ENCODE peak calls at places on chromosomes 7 and 10, in four cellular contexts. R, S, H and T are unnamed samples.

GRCh38 chr10:129605986-129606518 is 139.0 kb downstream of the MGMT start:
- DNase-seq in R (no peak), S (no peak), H (peak; percentile 72), T (no peak)

GRCh38 chr10:6737080-6737641 is 157.1 kb upstream of the PRKCQ start:
- DNase-seq in R (no peak), S (no peak), H (no peak), T (peak; percentile 24)

GRCh38 chr7:29488977-29489376 is 74.7 kb upstream of the PRR15 start:
- DNase-seq in R (no peak), S (peak; percentile 81), H (no peak), T (no peak)

GRCh38 chr10:113128450-113129105 is 178.5 kb downstream of the TCF7L2 start:
- DNase-seq in R (no peak), S (no peak), H (no peak), T (no peak)

GRCh38 chr7:32347244-32347828 is 142.8 kb downstream of the LSM5 start:
- DNase-seq in R (peak; percentile 46), S (peak; percentile 5), H (no peak), T (peak; percentile 42)

GRCh38 chr7:6015917-6016652 is 7.0 kb downstream of the AIMP2 start:
- DNase-seq in R (no peak), S (no peak), H (no peak), T (no peak)

GRCh38 chr10:89846786-89847185 is 145.4 kb downstream of the KIF20B start:
- DNase-seq in R (no peak), S (no peak), H (no peak), T (no peak)

GRCh38 chr10:95480102-95480900 is 80.9 kb downstream of the SORBS1 start:
- DNase-seq in R (no peak), S (no peak), H (no peak), T (no peak)

GRCh38 chr7:11524476-11525398 is 307.3 kb downstream of the THSD7A start:
- DNase-seq in R (no peak), S (no peak), H (no peak), T (no peak)

GRCh38 chr7:106050002-106050742 is 61.9 kb downstream of the SYPL1 start:
- DNase-seq in R (no peak), S (peak; percentile 79), H (no peak), T (peak; percentile 46)

GRCh38 chr7:106731207-106731606 is 70.2 kb upstream of the CCDC71L start:
- DNase-seq in R (no peak), S (no peak), H (peak; percentile 91), T (no peak)

GRCh38 chr10:125162181-125162906 is 2.0 kb upstream of the CTBP2 start:
- DNase-seq in R (no peak), S (no peak), H (no peak), T (peak; percentile 66)

GRCh38 chr10:98659951-98660350 is 213.2 kb upstream of the HPS1 start:
- DNase-seq in R (no peak), S (no peak), H (no peak), T (no peak)

GRCh38 chr7:24466109-24466768 is 107.0 kb upstream of the PALS2 start:
- DNase-seq in R (no peak), S (peak; percentile 9), H (no peak), T (no peak)

GRCh38 chr7:106681815-106682495 is 21.0 kb upstream of the CCDC71L start:
- DNase-seq in R (no peak), S (no peak), H (no peak), T (no peak)

GRCh38 chr7:121945849-121946238 is 72.9 kb downstream of the PTPRZ1 start:
- DNase-seq in R (no peak), S (no peak), H (no peak), T (no peak)

GRCh38 chr7:80135306-80136104 is 874 bp downstream of the GNAI1 start:
- DNase-seq in R (no peak), S (no peak), H (no peak), T (no peak)

GRCh38 chr7:7996568-7996967 is 28.0 kb downstream of the GLCCI1 start:
- DNase-seq in R (no peak), S (peak; percentile 4), H (no peak), T (no peak)

GRCh38 chr10:34298371-34298818 is 516.7 kb downstream of the PARD3 start:
- DNase-seq in R (no peak), S (no peak), H (no peak), T (no peak)

GRCh38 chr7:114759347-114760062 is 162.4 kb upstream of the MDFIC start:
- DNase-seq in R (no peak), S (no peak), H (no peak), T (no peak)

GRCh38 chr7:117171106-117171505 is 151.8 kb downstream of the WNT2 start:
- DNase-seq in R (no peak), S (peak; percentile 2), H (no peak), T (peak; percentile 18)

GRCh38 chr7:50531928-50532327 is 33.3 kb downstream of the DDC start:
- DNase-seq in R (no peak), S (no peak), H (no peak), T (no peak)

GRCh38 chr10:44306147-44306710 is 78.7 kb downstream of the CXCL12 start:
- DNase-seq in R (no peak), S (no peak), H (no peak), T (no peak)

DNA sequence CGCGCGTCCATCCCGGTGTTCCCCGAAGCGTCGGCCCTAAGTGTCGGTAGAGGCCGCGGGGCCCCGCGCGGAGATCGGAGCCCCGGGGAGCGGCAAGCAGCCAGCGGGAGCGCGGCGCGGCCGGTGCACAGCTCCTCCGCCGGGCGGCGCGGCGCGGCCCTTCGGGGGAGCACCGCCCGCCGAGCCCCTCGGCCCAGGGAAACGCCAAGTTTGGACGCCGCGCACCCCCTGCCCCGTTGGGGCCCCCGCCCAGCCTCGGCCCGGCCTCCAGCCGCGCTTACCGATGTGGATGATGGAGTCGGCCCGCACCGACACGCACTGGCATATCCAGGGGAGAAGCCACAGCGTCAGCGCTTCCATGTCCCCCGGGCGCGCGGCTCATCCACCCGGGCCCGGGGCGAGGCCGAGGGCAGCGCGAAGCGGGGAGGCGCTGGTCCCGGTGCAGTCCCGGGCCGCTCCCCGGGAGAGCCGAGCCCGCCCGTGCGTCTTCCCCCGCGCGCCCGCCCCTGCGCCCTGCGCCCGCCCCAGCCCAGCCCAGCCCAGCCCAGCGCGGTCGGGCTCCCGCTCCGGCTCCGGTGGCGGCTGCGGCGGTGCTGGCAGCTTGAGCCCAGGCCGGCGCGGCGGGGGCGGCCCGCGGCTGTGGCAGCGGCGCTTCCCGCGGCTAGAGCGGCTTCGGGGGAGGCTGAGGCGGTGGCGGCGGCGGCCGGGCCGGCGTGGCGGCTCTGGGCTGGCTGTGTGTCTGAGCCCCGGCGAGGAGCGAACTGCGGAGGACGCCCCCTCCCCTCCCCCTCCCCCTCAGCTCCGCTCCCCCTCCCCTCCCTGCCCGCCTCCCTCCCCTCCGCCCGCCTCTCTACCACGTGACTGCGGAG is at the start of gene GRID1:
- DNase-seq in R (peak; percentile 57), S (no peak), H (no peak), T (peak; percentile 58)
- TF ChIP-seq USF2 in R (no peak), S (no peak), H (no peak), T (no peak)

DNA sequence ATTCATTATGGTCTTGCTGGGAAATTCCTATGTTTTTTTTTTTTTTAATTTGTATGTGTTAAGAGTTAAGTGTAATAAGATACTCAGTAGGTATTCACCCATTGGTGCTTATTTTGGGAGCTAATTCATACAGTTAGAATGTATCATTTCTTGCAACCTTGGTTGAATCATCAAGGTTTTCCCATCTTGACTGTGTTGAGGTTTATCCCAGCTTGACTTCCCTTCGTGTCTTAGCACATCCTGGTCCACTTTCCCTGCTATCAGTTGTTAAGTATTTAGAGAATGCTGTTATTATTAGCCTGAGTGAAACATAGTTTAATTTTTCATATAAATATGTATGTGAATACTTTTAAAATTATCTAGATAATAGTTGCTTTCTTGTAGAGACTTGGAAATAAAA is 20.8 kb downstream of the RALA start:
- DNase-seq in R (no peak), S (no peak), H (no peak), T (no peak)
- TF ChIP-seq ETV6 in R (no peak), S (no peak), H (no peak), T (no peak)

DNA sequence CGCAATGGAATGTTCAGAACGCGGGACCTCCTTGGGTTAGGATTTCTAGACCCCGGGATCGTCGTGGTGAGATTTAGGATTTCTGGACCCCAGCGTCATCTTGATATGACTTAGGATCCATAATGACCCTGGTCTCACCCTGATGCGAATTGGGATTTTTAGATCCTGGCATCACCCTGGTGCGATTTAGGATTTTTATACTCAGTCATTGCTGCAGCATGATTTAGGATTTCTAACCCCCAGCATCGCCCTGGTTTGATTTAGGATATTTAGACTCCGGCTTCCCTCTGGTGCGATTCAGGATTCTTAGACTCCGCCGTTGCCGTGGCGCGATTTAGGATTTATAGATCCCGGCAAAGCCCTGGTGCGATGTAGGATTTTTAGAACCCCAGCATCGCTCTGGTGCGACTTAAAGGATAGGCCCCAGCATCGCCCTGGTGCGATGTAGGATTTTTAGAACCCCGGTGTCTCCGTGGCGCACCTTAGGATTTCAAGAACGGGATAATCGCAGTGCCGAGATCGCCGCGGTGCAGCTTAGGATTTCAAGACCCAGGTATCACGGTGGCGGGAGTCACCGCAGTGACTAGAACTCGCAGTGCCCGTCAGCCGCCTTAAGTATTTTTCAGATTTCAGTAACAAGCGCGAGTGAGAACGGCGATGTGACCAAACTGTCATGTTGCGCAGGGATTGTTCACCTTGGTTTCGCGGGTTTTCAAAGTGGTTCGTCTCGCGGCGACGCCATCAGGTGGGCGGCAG is 812 bp downstream of the MEST start:
- DNase-seq in R (no peak), S (no peak), H (no peak), T (peak; percentile 16)
- TF ChIP-seq USF2 in R (no peak), S (no peak), H (no peak), T (no peak)

DNA sequence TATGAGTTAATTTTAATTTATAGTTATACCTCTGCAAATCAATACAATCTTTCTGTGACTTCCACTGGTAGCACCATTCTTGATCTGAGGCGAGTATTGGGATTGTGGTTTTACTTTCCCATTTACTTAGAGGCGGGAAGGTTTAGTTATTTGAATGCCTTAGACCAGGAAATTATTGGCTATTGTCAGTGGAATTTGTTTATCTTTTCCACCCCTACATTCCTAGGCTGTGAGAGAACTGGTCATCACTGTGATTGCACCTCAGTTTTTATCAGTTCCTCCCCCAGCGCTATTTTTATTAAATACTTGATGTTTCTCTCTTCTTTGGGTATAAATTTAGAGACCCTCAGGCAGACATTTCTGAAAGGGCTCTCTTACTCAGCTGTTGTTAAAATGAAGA is 29.9 kb downstream of the CDK14 start:
- DNase-seq in R (no peak), S (no peak), H (no peak), T (no peak)
- TF ChIP-seq ETV6 in R (no peak), S (no peak), H (no peak), T (no peak)

DNA sequence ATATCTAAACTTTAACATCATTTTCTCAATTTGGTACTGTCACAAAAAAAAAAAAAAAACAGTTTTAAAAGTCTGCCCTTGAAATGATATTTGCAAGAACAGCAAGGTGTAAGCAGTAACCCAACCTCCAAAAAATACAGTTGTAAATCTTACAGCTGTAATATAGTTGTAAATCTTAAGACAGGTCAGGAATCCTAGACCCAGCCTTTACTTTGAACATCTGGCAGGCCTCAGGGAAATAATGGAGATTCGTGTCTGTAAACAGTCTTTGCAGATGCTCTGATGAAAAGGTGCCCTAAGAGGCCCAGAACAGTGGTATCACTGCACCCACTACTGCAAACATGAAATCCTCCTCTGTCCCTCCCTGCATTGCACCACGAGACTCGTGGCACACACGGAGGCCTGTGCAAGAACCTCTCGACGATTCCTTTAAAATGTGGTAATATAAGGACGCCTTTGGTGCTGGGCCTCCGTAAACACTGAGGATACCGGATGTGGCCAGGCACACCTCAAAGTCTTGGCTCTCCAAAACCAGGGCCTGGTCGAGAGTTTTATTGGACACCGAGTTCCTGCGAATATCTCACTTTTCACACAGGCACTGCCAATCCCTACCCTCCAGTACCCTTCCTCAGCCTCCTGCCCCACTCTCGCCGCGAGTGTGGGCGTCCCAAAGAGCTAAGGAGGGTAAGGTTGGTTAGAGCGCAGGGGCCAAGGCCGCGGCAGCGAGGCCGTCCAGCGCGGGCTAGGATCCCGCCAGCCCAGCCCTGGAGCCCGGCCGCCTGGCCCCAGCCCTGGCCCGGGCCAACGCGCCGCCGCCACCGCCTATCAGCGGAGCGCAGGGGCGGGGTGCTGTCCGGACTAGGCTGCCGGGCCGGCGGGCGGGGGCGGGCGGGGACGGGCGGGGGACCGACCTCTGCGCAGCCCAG is 475 bp upstream of the REEP3 start:
- DNase-seq in R (peak; percentile 90), S (peak; percentile 51), H (no peak), T (peak; percentile 70)
- TF ChIP-seq USF2 in R (no peak), S (no peak), H (no peak), T (no peak)